ENCODE peak calls at places on chromosome 18, in four cellular contexts. One of them, this sample, is unnamed.

GRCh38 chr18:58320907-58321561 is 277.0 kb downstream of the NEDD4L start:
- DNase-seq in lung: no peak
- DNase-seq in CD4-positive, alpha-beta memory T cell: no peak
- DNase-seq in fibroblast of lung: no peak
- DNase-seq in this sample: no peak

GRCh38 chr18:74489631-74490030 is 6.5 kb upstream of the CNDP2 start:
- DNase-seq in lung: no peak
- DNase-seq in CD4-positive, alpha-beta memory T cell: no peak
- DNase-seq in fibroblast of lung: peak; percentile 88
- DNase-seq in this sample: no peak

GRCh38 chr18:46333371-46334199 is 229.4 kb downstream of the HAUS1 start:
- DNase-seq in lung: no peak
- DNase-seq in CD4-positive, alpha-beta memory T cell: peak; percentile 19
- DNase-seq in fibroblast of lung: peak; percentile 29
- DNase-seq in this sample: no peak

GRCh38 chr18:48007955-48008701 is 77.7 kb upstream of the SMAD2 start:
- DNase-seq in lung: peak; percentile 68
- DNase-seq in CD4-positive, alpha-beta memory T cell: peak; percentile 23
- DNase-seq in fibroblast of lung: peak; percentile 59
- DNase-seq in this sample: no peak

GRCh38 chr18:44149706-44150105 is 531.0 kb upstream of the SETBP1 start:
- DNase-seq in lung: no peak
- DNase-seq in CD4-positive, alpha-beta memory T cell: no peak
- DNase-seq in fibroblast of lung: peak; percentile 93
- DNase-seq in this sample: no peak

GRCh38 chr18:74567805-74568204 is 29.9 kb upstream of the ZNF407 start:
- DNase-seq in lung: no peak
- DNase-seq in CD4-positive, alpha-beta memory T cell: no peak
- DNase-seq in fibroblast of lung: no peak
- DNase-seq in this sample: no peak

GRCh38 chr18:79423211-79424007 is 27.7 kb downstream of the NFATC1 start:
- DNase-seq in lung: no peak
- DNase-seq in CD4-positive, alpha-beta memory T cell: no peak
- DNase-seq in fibroblast of lung: no peak
- DNase-seq in this sample: no peak

GRCh38 chr18:76805221-76805620 is 17.1 kb upstream of the ZNF236 start:
- DNase-seq in lung: no peak
- DNase-seq in CD4-positive, alpha-beta memory T cell: no peak
- DNase-seq in fibroblast of lung: peak; percentile 42
- DNase-seq in this sample: no peak

GRCh38 chr18:741931-742512 is 29.6 kb upstream of the ENOSF1 start:
- DNase-seq in lung: no peak
- DNase-seq in CD4-positive, alpha-beta memory T cell: peak; percentile 48
- DNase-seq in fibroblast of lung: peak; percentile 47
- DNase-seq in this sample: no peak

DNA sequence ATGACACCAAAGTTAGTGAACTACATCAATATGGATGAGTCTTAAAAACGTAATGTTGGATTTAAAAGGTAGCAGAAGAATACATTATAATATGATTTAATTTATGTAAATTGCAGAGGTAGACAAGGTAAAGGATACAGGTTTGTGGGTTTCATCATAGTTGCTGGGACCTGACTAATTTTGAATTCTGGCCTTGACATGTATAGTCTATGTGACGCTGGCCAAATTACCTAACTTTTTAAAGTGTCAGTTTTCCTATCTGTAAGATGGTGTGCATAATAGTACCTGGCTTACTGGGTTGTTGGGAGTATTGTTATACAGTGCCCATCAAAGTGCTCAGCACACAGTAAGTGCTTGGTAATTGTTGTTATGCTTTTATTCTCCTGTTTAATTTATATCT is 34.5 kb downstream of the GALNT1 start:
- DNase-seq in lung: no peak
- DNase-seq in CD4-positive, alpha-beta memory T cell: no peak
- DNase-seq in fibroblast of lung: no peak
- DNase-seq in this sample: no peak
- H3K27ac ChIP-seq in lung: peak overlapping the region; percentile 62
- H3K27ac ChIP-seq in CD4-positive, alpha-beta memory T cell: no peak overlapping the region
- H3K27ac ChIP-seq in fibroblast of lung: no peak overlapping the region
- H3K27ac ChIP-seq in this sample: no peak overlapping the region

GRCh38 chr18:7116832-7117389 is 686 bp downstream of the LAMA1 start:
- DNase-seq in lung: no peak
- DNase-seq in CD4-positive, alpha-beta memory T cell: no peak
- DNase-seq in fibroblast of lung: peak; percentile 9
- DNase-seq in this sample: no peak

GRCh38 chr18:7116001-7116831 is 1.4 kb downstream of the LAMA1 start:
- DNase-seq in lung: no peak
- DNase-seq in CD4-positive, alpha-beta memory T cell: no peak
- DNase-seq in fibroblast of lung: peak; percentile 41
- DNase-seq in this sample: no peak

GRCh38 chr18:7122376-7122775 is 4.8 kb upstream of the LAMA1 start:
- DNase-seq in lung: no peak
- DNase-seq in CD4-positive, alpha-beta memory T cell: no peak
- DNase-seq in fibroblast of lung: no peak
- DNase-seq in this sample: no peak

DNA sequence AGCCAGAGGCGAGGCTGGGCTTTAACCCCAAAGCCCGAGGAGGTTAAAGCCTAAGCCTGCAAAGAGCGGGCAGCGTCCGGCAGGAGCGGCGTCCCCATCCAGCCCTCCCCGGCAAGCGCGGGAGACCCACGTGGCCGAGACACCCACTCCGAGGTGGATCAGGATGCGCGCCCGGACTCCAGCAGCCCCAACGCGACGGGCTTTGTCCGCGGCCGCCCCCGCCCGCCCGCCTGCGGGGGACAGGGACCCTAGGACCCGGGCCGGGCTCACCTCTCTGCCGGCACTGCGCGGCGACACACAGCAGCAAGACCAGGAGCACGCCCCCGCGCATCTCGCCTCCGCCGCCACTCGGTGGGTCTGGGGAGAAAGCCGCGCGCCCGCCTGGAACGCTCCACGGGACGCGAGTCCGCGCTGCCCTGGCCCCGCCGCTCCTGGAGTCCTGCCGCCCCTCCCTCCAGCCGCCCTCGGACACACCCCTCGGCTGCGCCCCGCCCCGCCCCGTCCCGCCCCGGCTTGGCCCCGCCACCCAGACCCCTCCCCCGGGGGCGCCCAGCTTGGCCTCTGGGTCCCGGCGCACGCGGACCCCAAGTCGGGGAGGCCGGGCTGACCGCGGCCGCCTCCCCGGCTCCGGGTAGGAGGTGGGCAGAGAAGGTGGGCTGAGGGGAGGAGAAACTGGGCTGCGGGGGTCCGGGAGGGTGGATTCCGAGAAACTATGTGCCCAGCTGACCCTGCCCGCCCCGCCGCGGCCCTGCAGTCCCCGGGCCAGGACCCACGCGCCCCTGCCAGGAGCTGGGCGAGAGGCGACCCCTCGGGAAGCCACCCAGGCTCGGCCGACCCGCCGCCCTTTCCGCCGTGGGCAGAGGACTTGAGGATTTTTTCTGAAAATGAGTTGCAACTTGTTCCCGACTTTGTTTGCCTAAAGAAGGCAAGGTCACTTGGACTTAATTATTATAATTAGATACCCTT is at the start of gene LAMA1:
- DNase-seq in lung: no peak
- DNase-seq in CD4-positive, alpha-beta memory T cell: no peak
- DNase-seq in fibroblast of lung: peak; percentile 22
- DNase-seq in this sample: no peak
- H3K4me3 ChIP-seq in lung: peak within 1 kb of the TSS; percentile 37
- H3K4me3 ChIP-seq in CD4-positive, alpha-beta memory T cell: no peak within 1 kb of the TSS
- H3K4me3 ChIP-seq in fibroblast of lung: peak within 1 kb of the TSS; percentile 55
- H3K4me3 ChIP-seq in this sample: peak within 1 kb of the TSS; percentile 29

DNA sequence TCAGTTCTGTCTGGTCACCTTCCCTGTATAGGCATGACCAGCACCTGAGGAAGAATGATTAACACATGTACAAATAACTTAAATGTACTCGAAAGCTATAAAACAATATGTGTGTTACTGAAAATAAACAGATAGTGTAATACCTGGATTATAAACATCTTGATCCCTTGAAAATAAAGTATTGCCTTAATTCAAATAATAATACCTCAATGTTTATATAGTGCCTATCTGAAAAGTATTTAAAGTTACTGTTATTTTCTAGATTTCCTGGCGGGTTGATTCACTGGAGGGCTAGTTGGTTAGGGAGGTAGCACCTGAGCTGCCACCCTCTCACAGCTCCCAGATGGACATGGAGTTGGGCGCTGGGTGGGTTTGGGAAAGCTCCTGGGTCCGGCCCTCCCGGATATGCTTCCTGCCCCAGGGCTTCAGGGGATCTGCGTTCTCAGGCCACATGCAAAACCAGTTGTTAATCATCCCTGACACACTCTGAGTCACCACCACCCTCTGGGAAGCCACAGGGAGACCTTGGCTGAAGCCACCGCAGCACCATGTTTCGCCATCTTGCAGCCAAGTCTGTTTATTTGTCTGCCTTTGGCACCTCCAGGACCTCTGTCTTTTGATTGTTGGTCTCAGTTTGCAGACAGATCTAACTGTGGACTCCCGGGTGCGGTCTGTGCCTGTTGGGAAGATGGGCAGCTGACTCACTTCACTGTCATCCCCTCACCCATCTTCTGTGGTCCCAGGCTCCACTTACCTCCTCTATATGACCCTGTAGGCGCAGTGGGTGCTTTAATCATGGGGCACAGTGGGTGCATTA is 35.3 kb downstream of the RAB31 start:
- DNase-seq in lung: no peak
- DNase-seq in CD4-positive, alpha-beta memory T cell: no peak
- DNase-seq in fibroblast of lung: peak; percentile 97
- DNase-seq in this sample: no peak
- H3K4me1 ChIP-seq in lung: no peaks in the 10 kb centered on the region
- H3K4me1 ChIP-seq in CD4-positive, alpha-beta memory T cell: no peaks in the 10 kb centered on the region
- H3K4me1 ChIP-seq in fibroblast of lung: peaks cover 17% of the 10 kb centered on the region
- H3K4me1 ChIP-seq in this sample: no peaks in the 10 kb centered on the region

GRCh38 chr18:9740076-9740475 is 32.0 kb downstream of the RAB31 start:
- DNase-seq in lung: no peak
- DNase-seq in CD4-positive, alpha-beta memory T cell: no peak
- DNase-seq in fibroblast of lung: no peak
- DNase-seq in this sample: no peak

GRCh38 chr18:9739516-9739915 is 31.4 kb downstream of the RAB31 start:
- DNase-seq in lung: no peak
- DNase-seq in CD4-positive, alpha-beta memory T cell: no peak
- DNase-seq in fibroblast of lung: no peak
- DNase-seq in this sample: no peak

GRCh38 chr18:9741821-9742541 is 33.9 kb downstream of the RAB31 start:
- DNase-seq in lung: no peak
- DNase-seq in CD4-positive, alpha-beta memory T cell: no peak
- DNase-seq in fibroblast of lung: no peak
- DNase-seq in this sample: peak; percentile 70

GRCh38 chr18:9741461-9741820 is 33.3 kb downstream of the RAB31 start:
- DNase-seq in lung: no peak
- DNase-seq in CD4-positive, alpha-beta memory T cell: no peak
- DNase-seq in fibroblast of lung: no peak
- DNase-seq in this sample: no peak

DNA sequence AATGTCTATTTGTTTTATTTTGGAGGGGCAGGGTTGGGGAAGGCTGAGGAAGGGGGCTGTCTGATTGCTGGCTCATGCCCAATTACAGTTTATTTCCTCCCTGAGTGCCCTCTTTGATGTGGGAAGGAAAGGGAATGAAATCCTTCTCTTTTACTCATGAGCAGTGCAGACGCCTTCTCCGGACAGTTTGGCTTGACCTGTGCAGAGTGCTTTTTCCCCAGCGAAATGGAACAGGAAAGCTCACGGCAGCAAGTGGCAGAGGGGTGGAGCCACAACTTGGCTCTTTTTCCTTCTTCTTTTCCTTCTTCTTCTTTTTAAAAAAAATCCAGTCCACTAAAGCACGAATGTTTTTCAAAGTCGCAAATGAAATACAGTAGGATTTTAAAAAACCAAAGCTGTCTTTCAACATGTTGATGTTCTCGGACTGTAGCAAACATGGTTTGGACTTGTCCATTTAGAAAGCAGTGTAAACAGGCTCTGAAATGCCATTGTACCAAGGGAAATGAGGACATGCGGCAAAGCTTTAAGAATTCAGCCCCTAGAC is 34.6 kb downstream of the RAB31 start:
- DNase-seq in lung: no peak
- DNase-seq in CD4-positive, alpha-beta memory T cell: no peak
- DNase-seq in fibroblast of lung: peak; percentile 79
- DNase-seq in this sample: no peak
- H3K27ac ChIP-seq in lung: no peak overlapping the region
- H3K27ac ChIP-seq in CD4-positive, alpha-beta memory T cell: no peak overlapping the region
- H3K27ac ChIP-seq in fibroblast of lung: peak overlapping the region; percentile 41
- H3K27ac ChIP-seq in this sample: peak overlapping the region; percentile 30

GRCh38 chr18:63000839-63001238 is 285.5 kb downstream of the PHLPP1 start:
- DNase-seq in lung: no peak
- DNase-seq in CD4-positive, alpha-beta memory T cell: no peak
- DNase-seq in fibroblast of lung: no peak
- DNase-seq in this sample: no peak
- H3K4me3 ChIP-seq in lung: no peak overlapping the region
- H3K4me3 ChIP-seq in CD4-positive, alpha-beta memory T cell: no peak overlapping the region
- H3K4me3 ChIP-seq in fibroblast of lung: no peak overlapping the region
- H3K4me3 ChIP-seq in this sample: no peak overlapping the region

DNA sequence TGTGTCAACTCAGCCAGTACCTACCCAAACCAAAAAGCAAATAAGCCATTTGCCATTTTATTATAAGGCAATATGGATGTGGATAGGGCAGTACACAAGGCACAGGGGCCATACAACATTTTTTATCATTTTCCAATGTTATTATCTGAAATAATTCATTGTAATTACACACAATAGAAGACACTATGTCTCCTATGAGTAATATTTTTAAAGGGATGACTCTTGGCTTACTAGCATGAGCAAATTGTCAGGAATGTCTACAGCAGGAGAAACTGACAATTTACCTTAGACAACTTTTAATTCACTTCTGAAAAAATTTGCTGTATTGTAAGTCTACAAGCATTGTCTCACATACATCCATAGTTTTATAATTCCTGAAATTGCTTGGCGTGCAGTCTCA is 1193.9 kb upstream of the CELF4 start:
- DNase-seq in lung: no peak
- DNase-seq in CD4-positive, alpha-beta memory T cell: no peak
- DNase-seq in fibroblast of lung: no peak
- DNase-seq in this sample: no peak
- H3K4me1 ChIP-seq in lung: no peaks in the 10 kb centered on the region
- H3K4me1 ChIP-seq in CD4-positive, alpha-beta memory T cell: no peaks in the 10 kb centered on the region
- H3K4me1 ChIP-seq in fibroblast of lung: no peaks in the 10 kb centered on the region
- H3K4me1 ChIP-seq in this sample: no peaks in the 10 kb centered on the region

GRCh38 chr18:9053814-9054213 is 48.7 kb upstream of the NDUFV2 start:
- DNase-seq in lung: no peak
- DNase-seq in CD4-positive, alpha-beta memory T cell: no peak
- DNase-seq in fibroblast of lung: no peak
- DNase-seq in this sample: no peak

GRCh38 chr18:9057646-9058045 is 44.9 kb upstream of the NDUFV2 start:
- DNase-seq in lung: no peak
- DNase-seq in CD4-positive, alpha-beta memory T cell: no peak
- DNase-seq in fibroblast of lung: no peak
- DNase-seq in this sample: peak; percentile 42

GRCh38 chr18:9058426-9058825 is 44.1 kb upstream of the NDUFV2 start:
- DNase-seq in lung: no peak
- DNase-seq in CD4-positive, alpha-beta memory T cell: no peak
- DNase-seq in fibroblast of lung: peak; percentile 69
- DNase-seq in this sample: no peak

GRCh38 chr18:9055185-9055584 is 47.3 kb upstream of the NDUFV2 start:
- DNase-seq in lung: no peak
- DNase-seq in CD4-positive, alpha-beta memory T cell: no peak
- DNase-seq in fibroblast of lung: peak; percentile 90
- DNase-seq in this sample: no peak

DNA sequence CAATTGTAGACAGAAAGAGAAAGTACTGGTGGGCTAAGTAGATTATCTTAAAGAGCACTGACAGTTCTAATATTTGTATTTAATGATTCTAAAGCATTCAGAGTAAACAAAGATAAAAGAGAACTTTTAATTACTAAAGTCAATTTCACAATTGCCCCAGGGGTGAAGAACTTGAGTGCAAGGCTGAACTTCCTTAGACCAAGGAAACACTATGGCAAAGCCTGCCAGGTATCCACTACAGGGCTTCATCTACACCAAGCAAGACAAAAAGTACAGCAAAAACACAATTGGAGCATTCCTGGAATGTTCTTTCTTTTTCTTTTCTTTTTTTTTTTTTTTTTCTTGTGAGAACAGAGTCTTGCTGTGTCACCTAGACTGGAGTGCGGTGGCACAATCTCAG is 46.9 kb upstream of the NDUFV2 start:
- DNase-seq in lung: no peak
- DNase-seq in CD4-positive, alpha-beta memory T cell: no peak
- DNase-seq in fibroblast of lung: no peak
- DNase-seq in this sample: no peak
- H3K27ac ChIP-seq in lung: no peak overlapping the region
- H3K27ac ChIP-seq in CD4-positive, alpha-beta memory T cell: no peak overlapping the region
- H3K27ac ChIP-seq in fibroblast of lung: no peak overlapping the region
- H3K27ac ChIP-seq in this sample: no peak overlapping the region